ENCODE peak calls at places on chromosomes 5 and 9, in six cellular contexts. One of them, this sample, is unnamed. For H3K9me3, the result is how much of the 10 kb centered on the place peaks cover.

GRCh38 chr9:72995131-72996024 is 42.5 kb upstream of the ALDH1A1 start:
- DNase-seq in ovary: no peak
- DNase-seq in adrenal gland: no peak
- DNase-seq in GM23248: no peak
- DNase-seq in cardiac muscle cell: no peak
- DNase-seq in upper lobe of right lung: no peak
- DNase-seq in this sample: no peak

GRCh38 chr5:142539154-142539740 is 146.6 kb downstream of the FGF1 start:
- DNase-seq in ovary: no peak
- DNase-seq in adrenal gland: no peak
- DNase-seq in GM23248: no peak
- DNase-seq in cardiac muscle cell: no peak
- DNase-seq in upper lobe of right lung: no peak
- DNase-seq in this sample: no peak

GRCh38 chr9:89080193-89080592 is 88.9 kb downstream of the S1PR3 start:
- DNase-seq in ovary: peak
- DNase-seq in adrenal gland: peak
- DNase-seq in GM23248: peak
- DNase-seq in cardiac muscle cell: no peak
- DNase-seq in upper lobe of right lung: no peak
- DNase-seq in this sample: peak

GRCh38 chr5:73902327-73903051 is 276.5 kb downstream of the ARHGEF28 start:
- DNase-seq in ovary: no peak
- DNase-seq in adrenal gland: no peak
- DNase-seq in GM23248: peak
- DNase-seq in cardiac muscle cell: peak
- DNase-seq in upper lobe of right lung: no peak
- DNase-seq in this sample: no peak

GRCh38 chr5:180423133-180423532 is 70.0 kb upstream of the GFPT2 start:
- DNase-seq in ovary: no peak
- DNase-seq in adrenal gland: no peak
- DNase-seq in GM23248: no peak
- DNase-seq in cardiac muscle cell: no peak
- DNase-seq in upper lobe of right lung: no peak
- DNase-seq in this sample: peak

GRCh38 chr5:172505403-172505759 is 51.1 kb upstream of the SH3PXD2B start:
- DNase-seq in ovary: no peak
- DNase-seq in adrenal gland: no peak
- DNase-seq in GM23248: no peak
- DNase-seq in cardiac muscle cell: no peak
- DNase-seq in upper lobe of right lung: no peak
- DNase-seq in this sample: no peak

GRCh38 chr9:27310582-27310981 is 13.6 kb upstream of the EQTN start:
- DNase-seq in ovary: no peak
- DNase-seq in adrenal gland: peak
- DNase-seq in GM23248: no peak
- DNase-seq in cardiac muscle cell: no peak
- DNase-seq in upper lobe of right lung: no peak
- DNase-seq in this sample: no peak

GRCh38 chr5:32339198-32339597 is 26.5 kb upstream of the MTMR12 start:
- DNase-seq in ovary: no peak
- DNase-seq in adrenal gland: no peak
- DNase-seq in GM23248: peak
- DNase-seq in cardiac muscle cell: peak
- DNase-seq in upper lobe of right lung: no peak
- DNase-seq in this sample: no peak

GRCh38 chr5:79025054-79025465 is 40.0 kb upstream of the ARSB start:
- DNase-seq in ovary: peak
- DNase-seq in adrenal gland: peak
- DNase-seq in GM23248: peak
- DNase-seq in cardiac muscle cell: peak
- DNase-seq in upper lobe of right lung: peak
- DNase-seq in this sample: peak

GRCh38 chr9:33354651-33355211 is 47.6 kb downstream of the AQP7 start:
- DNase-seq in ovary: peak
- DNase-seq in adrenal gland: peak
- DNase-seq in GM23248: peak
- DNase-seq in cardiac muscle cell: no peak
- DNase-seq in upper lobe of right lung: no peak
- DNase-seq in this sample: no peak

GRCh38 chr5:80254767-80255424 is 952 bp downstream of the SERINC5 start:
- DNase-seq in ovary: no peak
- DNase-seq in adrenal gland: no peak
- DNase-seq in GM23248: peak
- DNase-seq in cardiac muscle cell: no peak
- DNase-seq in upper lobe of right lung: no peak
- DNase-seq in this sample: no peak

DNA sequence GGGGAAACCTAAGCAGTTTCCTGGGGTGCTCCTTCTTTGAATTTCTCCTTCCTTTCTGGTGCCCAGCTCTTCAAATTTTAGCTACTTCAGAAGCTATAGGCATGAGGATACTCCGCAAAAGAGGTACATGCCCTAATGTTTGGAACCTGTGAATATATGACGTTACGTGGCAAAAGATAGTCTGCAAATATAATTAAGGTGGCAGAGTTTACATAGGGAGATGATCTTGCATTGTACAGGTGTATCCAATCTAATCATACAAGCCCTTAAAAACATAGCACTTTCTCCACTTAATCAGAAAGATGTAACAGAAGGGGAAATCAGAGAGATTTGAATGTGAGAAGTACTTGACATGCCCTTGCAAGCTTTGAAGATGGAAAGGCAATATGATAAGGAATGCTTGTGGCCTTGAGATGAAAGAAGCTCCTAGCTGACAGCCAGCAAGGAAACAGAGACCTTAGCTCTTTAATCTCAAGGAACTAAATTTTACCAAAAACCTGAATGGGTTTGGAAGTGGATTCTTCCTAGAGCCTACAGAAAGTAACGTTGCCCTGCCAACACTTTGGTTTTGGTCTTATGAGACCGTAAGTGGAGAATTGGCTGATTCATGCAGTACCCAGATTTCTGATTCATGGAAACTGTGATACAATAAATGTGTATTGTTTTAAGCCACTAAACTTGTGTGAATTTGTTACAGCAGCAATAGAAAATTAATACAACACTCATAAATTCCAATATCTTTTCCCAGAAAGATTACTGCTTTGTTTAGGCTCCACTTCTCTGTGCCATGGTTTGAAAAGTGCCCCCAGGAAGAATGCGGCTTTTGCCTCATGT is 268.4 kb downstream of the FAM170A start:
- DNase-seq in ovary: no peak
- DNase-seq in adrenal gland: no peak
- DNase-seq in GM23248: peak
- DNase-seq in cardiac muscle cell: no peak
- DNase-seq in upper lobe of right lung: no peak
- DNase-seq in this sample: no peak
- H3K27ac ChIP-seq in ovary: no peak
- H3K27ac ChIP-seq in adrenal gland: no peak
- H3K27ac ChIP-seq in GM23248: no peak
- H3K27ac ChIP-seq in cardiac muscle cell: no peak
- H3K27ac ChIP-seq in upper lobe of right lung: no peak
- H3K27ac ChIP-seq in this sample: no peak

DNA sequence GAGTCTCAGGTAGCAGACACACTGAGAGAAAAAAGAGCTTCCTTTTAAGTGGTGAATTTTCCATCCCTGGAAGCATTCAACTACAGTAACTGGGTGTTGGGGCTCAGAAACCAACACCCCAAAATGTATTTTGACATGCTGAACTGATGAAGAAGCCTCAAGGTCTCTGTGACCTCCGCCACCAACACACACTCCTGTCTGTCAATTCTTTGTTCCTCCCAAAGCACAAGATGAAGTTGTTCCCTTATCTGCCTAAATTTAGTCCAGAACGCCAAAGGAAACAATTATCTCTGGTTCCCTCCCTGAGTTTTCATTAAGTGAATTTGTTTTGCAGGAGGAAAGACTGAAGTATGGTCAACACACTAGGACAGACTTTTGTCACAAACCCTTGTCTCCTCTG is 1.4 kb upstream of the CDKN2AIPNL start:
- DNase-seq in ovary: no peak
- DNase-seq in adrenal gland: no peak
- DNase-seq in GM23248: no peak
- DNase-seq in cardiac muscle cell: no peak
- DNase-seq in upper lobe of right lung: no peak
- DNase-seq in this sample: no peak
- H3K9me3 ChIP-seq in ovary: under half
- H3K9me3 ChIP-seq in adrenal gland: under half
- H3K9me3 ChIP-seq in GM23248: under half
- H3K9me3 ChIP-seq in cardiac muscle cell: under half
- H3K9me3 ChIP-seq in upper lobe of right lung: under half
- H3K9me3 ChIP-seq in this sample: under half

GRCh38 chr5:159184236-159184635 is 25.1 kb downstream of the RNF145 start:
- DNase-seq in ovary: no peak
- DNase-seq in adrenal gland: no peak
- DNase-seq in GM23248: peak
- DNase-seq in cardiac muscle cell: no peak
- DNase-seq in upper lobe of right lung: no peak
- DNase-seq in this sample: no peak
- H3K27ac ChIP-seq in ovary: no peak
- H3K27ac ChIP-seq in adrenal gland: peak
- H3K27ac ChIP-seq in GM23248: peak
- H3K27ac ChIP-seq in cardiac muscle cell: no peak
- H3K27ac ChIP-seq in upper lobe of right lung: peak
- H3K27ac ChIP-seq in this sample: peak

DNA sequence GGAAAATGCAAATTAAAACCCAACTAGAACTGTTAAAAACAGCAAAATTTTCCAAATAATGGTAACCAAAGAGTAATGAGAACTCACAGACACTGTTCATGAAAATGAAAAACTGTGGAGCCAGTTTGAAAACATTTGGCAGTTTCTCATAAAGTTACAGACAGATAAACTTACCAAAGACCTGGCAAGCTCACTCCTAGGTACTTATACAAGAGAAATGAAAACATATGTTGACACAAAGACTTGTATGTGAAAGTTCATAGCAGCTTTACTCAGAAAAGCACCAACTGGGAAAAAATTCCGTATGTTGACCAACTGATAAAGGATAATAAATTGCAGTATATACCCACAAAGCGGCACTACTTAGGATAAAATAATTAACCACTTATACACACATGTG is 10.3 kb downstream of the ZNF782 start:
- DNase-seq in ovary: no peak
- DNase-seq in adrenal gland: no peak
- DNase-seq in GM23248: no peak
- DNase-seq in cardiac muscle cell: no peak
- DNase-seq in upper lobe of right lung: no peak
- DNase-seq in this sample: no peak
- H3K9me3 ChIP-seq in ovary: under half
- H3K9me3 ChIP-seq in adrenal gland: under half
- H3K9me3 ChIP-seq in GM23248: under half
- H3K9me3 ChIP-seq in cardiac muscle cell: under half
- H3K9me3 ChIP-seq in upper lobe of right lung: under half
- H3K9me3 ChIP-seq in this sample: under half

DNA sequence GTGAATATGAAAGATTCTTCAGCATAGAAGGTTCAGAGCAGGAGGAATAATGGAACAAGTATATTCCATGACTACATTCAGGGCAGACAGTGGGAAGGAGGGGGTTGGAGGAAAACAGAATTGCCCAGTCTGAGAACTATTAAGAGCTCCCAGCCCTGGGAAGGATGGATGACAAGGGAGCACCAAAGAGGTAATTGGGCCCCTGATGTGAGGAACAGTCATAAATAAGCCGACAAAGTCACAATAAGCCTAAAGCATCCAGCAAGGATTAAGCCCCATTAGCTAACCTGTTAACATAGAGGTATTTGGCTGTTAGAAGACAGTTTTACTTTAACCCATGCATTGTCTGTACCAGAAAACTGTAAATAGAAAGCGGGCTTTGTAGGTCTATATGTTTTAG is 348.7 kb upstream of the SEMA6A start:
- DNase-seq in ovary: no peak
- DNase-seq in adrenal gland: no peak
- DNase-seq in GM23248: no peak
- DNase-seq in cardiac muscle cell: no peak
- DNase-seq in upper lobe of right lung: no peak
- DNase-seq in this sample: no peak
- H3K27ac ChIP-seq in ovary: no peak
- H3K27ac ChIP-seq in adrenal gland: no peak
- H3K27ac ChIP-seq in GM23248: no peak
- H3K27ac ChIP-seq in cardiac muscle cell: no peak
- H3K27ac ChIP-seq in upper lobe of right lung: no peak
- H3K27ac ChIP-seq in this sample: no peak

GRCh38 chr5:12655675-12656074 is 751.4 kb upstream of the CTNND2 start:
- DNase-seq in ovary: no peak
- DNase-seq in adrenal gland: no peak
- DNase-seq in GM23248: no peak
- DNase-seq in cardiac muscle cell: no peak
- DNase-seq in upper lobe of right lung: no peak
- DNase-seq in this sample: no peak
- H3K9me3 ChIP-seq in ovary: under half
- H3K9me3 ChIP-seq in adrenal gland: under half
- H3K9me3 ChIP-seq in GM23248: under half
- H3K9me3 ChIP-seq in cardiac muscle cell: under half
- H3K9me3 ChIP-seq in upper lobe of right lung: under half
- H3K9me3 ChIP-seq in this sample: under half